ENCODE peak calls at places on chromosomes 13 and 19, in seven cellular contexts. D is fibroblast of lung; M is activated T-helper 1 cell treated with anti-CD3 and anti-CD28 coated beads, Interleukin-2, amount 50 U/mL, for 16 hours; X is ELR; N is NCI-H345; R is A549; K is AML-193. G is an unnamed sample.

GRCh38 chr19:30563691-30564090 is 191.5 kb downstream of the ZNF536 start:
- DNase-seq in N (no peak), D (no peak), X (no peak), K (no peak), M (no peak), R (no peak), G (no peak)

GRCh38 chr13:79496188-79496587 is 15.2 kb downstream of the NDFIP2 start:
- DNase-seq in K (no peak), R (no peak), M (no peak), X (no peak), N (no peak), D (no peak), G (no peak)

GRCh38 chr13:84590663-84591062 is 708.4 kb upstream of the SLITRK1 start:
- DNase-seq in M (no peak), R (no peak), X (no peak), D (no peak), N (no peak), K (no peak), G (no peak)

GRCh38 chr13:111927181-111927540 is 139.8 kb upstream of the SOX1 start:
- DNase-seq in R (no peak), X (no peak), M (no peak), K (no peak), N (no peak), D (no peak), G (no peak)

GRCh38 chr13:113187905-113188595 is 20.4 kb downstream of the PCID2 start:
- DNase-seq in D (peak), X (peak), N (no peak), R (no peak), K (no peak), M (no peak), G (no peak)

GRCh38 chr13:113599396-113599795 is 14.8 kb downstream of the TFDP1 start:
- DNase-seq in D (no peak), R (no peak), K (no peak), N (no peak), M (no peak), X (no peak), G (no peak)

GRCh38 chr19:48807590-48808308 is 3.1 kb downstream of the BCAT2 start:
- DNase-seq in R (peak), K (no peak), X (peak), D (no peak), N (no peak), M (no peak), G (no peak)

GRCh38 chr13:47100214-47100853 is 203.5 kb upstream of the HTR2A start:
- DNase-seq in R (no peak), M (no peak), K (no peak), X (no peak), D (peak), N (no peak), G (no peak)

GRCh38 chr19:55431183-55431582 is 11.9 kb downstream of the SHISA7 start:
- DNase-seq in D (no peak), X (no peak), N (no peak), M (no peak), K (no peak), R (no peak), G (no peak)

G was measured in COLO829.